ENCODE peak calls at places on chromosomes 5 and 9, in four cellular contexts. M is lower lobe of right lung, Y is transverse colon, S is AG04450. W is an unnamed sample.

GRCh38 chr5:118301696-118302095 is 686.7 kb downstream of the DTWD2 start:
- DNase-seq in M (no peak), Y (no peak), S (no peak), W (no peak)

GRCh38 chr5:134437340-134438267 is 25.9 kb upstream of the CDKN2AIPNL start:
- DNase-seq in M (no peak), Y (no peak), S (no peak), W (no peak)

GRCh38 chr5:33690736-33691135 is 201.1 kb downstream of the ADAMTS12 start:
- DNase-seq in M (no peak), Y (no peak), S (peak), W (no peak)

GRCh38 chr5:101678494-101679193 is 617.4 kb downstream of the SLCO4C1 start:
- DNase-seq in M (peak), Y (peak), S (peak), W (no peak)

GRCh38 chr5:158498959-158499679 is 600.6 kb downstream of the EBF1 start:
- DNase-seq in M (no peak), Y (no peak), S (no peak), W (no peak)

GRCh38 chr9:137245450-137246421 is 4.6 kb downstream of the TUBB4B start:
- DNase-seq in M (no peak), Y (no peak), S (no peak), W (no peak)

GRCh38 chr5:129973716-129974426 is 69.6 kb downstream of the CHSY3 start:
- DNase-seq in M (no peak), Y (no peak), S (no peak), W (no peak)

GRCh38 chr9:27528278-27528885 is 1.2 kb downstream of the MOB3B start:
- DNase-seq in M (peak), Y (peak), S (no peak), W (peak)

GRCh38 chr5:141476132-141476909 is 555 bp downstream of the PCDHGC3 start:
- DNase-seq in M (peak), Y (peak), S (peak), W (no peak)

GRCh38 chr9:131405429-131405828 is 11.5 kb downstream of the PRRC2B start:
- DNase-seq in M (no peak), Y (no peak), S (no peak), W (no peak)

GRCh38 chr9:119961774-119962408 is 592.7 kb upstream of the BRINP1 start:
- DNase-seq in M (peak), Y (peak), S (no peak), W (no peak)

GRCh38 chr5:155827949-155828348 is 499.0 kb upstream of the SGCD start:
- DNase-seq in M (no peak), Y (no peak), S (no peak), W (no peak)

GRCh38 chr5:133926960-133927615 is 41.3 kb downstream of the C5orf15 start:
- DNase-seq in M (no peak), Y (no peak), S (no peak), W (no peak)

GRCh38 chr5:177367323-177367848 is 9.7 kb downstream of the RGS14 start:
- DNase-seq in M (no peak), Y (no peak), S (no peak), W (no peak)

GRCh38 chr5:171092194-171092593 is 216.9 kb upstream of the TLX3 start:
- DNase-seq in M (no peak), Y (no peak), S (no peak), W (no peak)

GRCh38 chr5:117188207-117188606 is 613.6 kb upstream of the SEMA6A start:
- DNase-seq in M (no peak), Y (no peak), S (no peak), W (no peak)

GRCh38 chr9:86175223-86175622 is 75.9 kb upstream of the GOLM1 start:
- DNase-seq in M (no peak), Y (no peak), S (no peak), W (no peak)

GRCh38 chr5:36079200-36079761 is 12.6 kb upstream of the UGT3A2 start:
- DNase-seq in M (no peak), Y (no peak), S (peak), W (no peak)

GRCh38 chr9:37034320-37034937 is 361 bp upstream of the PAX5 start:
- DNase-seq in M (no peak), Y (peak), S (no peak), W (no peak)

GRCh38 chr5:3153226-3153858 is 401.9 kb upstream of the IRX2 start:
- DNase-seq in M (no peak), Y (no peak), S (no peak), W (no peak)

GRCh38 chr5:126918624-126918957 is 111.8 kb downstream of the MARCHF3 start:
- DNase-seq in M (no peak), Y (no peak), S (no peak), W (no peak)

GRCh38 chr5:174503461-174504265 is 220.7 kb upstream of the MSX2 start:
- DNase-seq in M (no peak), Y (peak), S (peak), W (no peak)

GRCh38 chr5:52776116-52776515 is 11.6 kb upstream of the ITGA1 start:
- DNase-seq in M (no peak), Y (no peak), S (no peak), W (peak)

GRCh38 chr5:157303667-157304327 is 37.9 kb downstream of the CYFIP2 start:
- DNase-seq in M (no peak), Y (no peak), S (no peak), W (peak)

GRCh38 chr9:89489548-89490527 is 8.1 kb downstream of the SEMA4D start:
- DNase-seq in M (no peak), Y (no peak), S (no peak), W (no peak)

GRCh38 chr5:147483197-147483790 is 26.6 kb downstream of the DPYSL3 start:
- DNase-seq in M (no peak), Y (no peak), S (no peak), W (no peak)

GRCh38 chr5:95393279-95393678 is 2.1 kb downstream of the FAM81B start:
- DNase-seq in M (no peak), Y (no peak), S (no peak), W (no peak)

GRCh38 chr9:134860510-134860909 is 20.1 kb upstream of the FCN2 start:
- DNase-seq in M (no peak), Y (no peak), S (no peak), W (no peak)

GRCh38 chr9:96150324-96151023 is 151.5 kb downstream of the HSD17B3 start:
- DNase-seq in M (no peak), Y (peak), S (no peak), W (peak)

GRCh38 chr5:122170630-122171029 is 41.3 kb downstream of the ZNF474 start:
- DNase-seq in M (no peak), Y (no peak), S (no peak), W (no peak)

GRCh38 chr9:69421908-69422801 is 97.1 kb downstream of the ENTREP1 start:
- DNase-seq in M (no peak), Y (peak), S (peak), W (peak)

GRCh38 chr9:114184071-114184470 is 28.7 kb downstream of the COL27A1 start:
- DNase-seq in M (peak), Y (no peak), S (no peak), W (no peak)

GRCh38 chr9:13387668-13388124 is 108.2 kb upstream of the MPDZ start:
- DNase-seq in M (no peak), Y (no peak), S (no peak), W (no peak)

GRCh38 chr5:140795259-140795641 is 598 bp downstream of the PCDHA2 start:
- DNase-seq in M (no peak), Y (no peak), S (no peak), W (no peak)

GRCh38 chr5:169142264-169142970 is 158.5 kb downstream of the SLIT3 start:
- DNase-seq in M (no peak), Y (peak), S (no peak), W (no peak)

GRCh38 chr5:38157024-38157423 is 101.3 kb upstream of the EGFLAM start:
- DNase-seq in M (no peak), Y (no peak), S (no peak), W (no peak)

GRCh38 chr9:98253563-98253962 is 1.9 kb downstream of the TBC1D2 start:
- DNase-seq in M (no peak), Y (no peak), S (no peak), W (no peak)

GRCh38 chr9:21919377-21920362 is 74.5 kb downstream of the CDKN2A start:
- DNase-seq in M (no peak), Y (no peak), S (peak), W (peak)

GRCh38 chr9:10062629-10063395 is 550.0 kb downstream of the PTPRD start:
- DNase-seq in M (no peak), Y (no peak), S (no peak), W (no peak)

GRCh38 chr9:19230356-19231125 is at the start of gene DENND4C:
- DNase-seq in M (peak), Y (peak), S (peak), W (peak)

GRCh38 chr9:19233344-19233743 is 2.9 kb downstream of the DENND4C start:
- DNase-seq in M (no peak), Y (no peak), S (no peak), W (no peak)

GRCh38 chr9:19231126-19232035 is 888 bp downstream of the DENND4C start:
- DNase-seq in M (no peak), Y (peak), S (no peak), W (no peak)

GRCh38 chr9:19232117-19232829 is 1.8 kb downstream of the DENND4C start:
- DNase-seq in M (no peak), Y (no peak), S (no peak), W (no peak)

DNA sequence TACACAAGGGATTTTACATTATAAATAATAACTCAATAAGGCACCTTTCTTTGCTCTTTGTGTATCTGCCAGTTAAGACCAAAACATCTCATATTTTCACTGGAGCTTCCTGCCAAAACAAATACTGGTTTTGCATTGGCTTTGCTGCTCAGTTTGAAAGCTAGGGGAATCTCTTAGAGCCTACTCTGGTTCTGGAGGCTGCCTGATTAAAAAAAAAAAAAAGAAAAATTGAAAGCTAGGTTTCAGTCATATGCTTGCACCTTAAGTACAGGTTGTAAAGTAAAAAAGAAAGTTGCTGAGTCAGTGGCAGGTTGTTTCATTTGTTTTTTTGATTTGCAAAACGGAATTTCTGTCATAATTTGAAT is 2.3 kb downstream of the DENND4C start:
- DNase-seq in M (no peak), Y (no peak), S (no peak), W (peak)
- H3K4me3 ChIP-seq in M (peak), Y (peak), S (peak), W (peak)

GRCh38 chr9:22986556-22986955 is 539.9 kb downstream of the DMRTA1 start:
- DNase-seq in M (no peak), Y (no peak), S (no peak), W (no peak)

GRCh38 chr9:22992781-22993180 is 546.2 kb downstream of the DMRTA1 start:
- DNase-seq in M (no peak), Y (no peak), S (no peak), W (no peak)

DNA sequence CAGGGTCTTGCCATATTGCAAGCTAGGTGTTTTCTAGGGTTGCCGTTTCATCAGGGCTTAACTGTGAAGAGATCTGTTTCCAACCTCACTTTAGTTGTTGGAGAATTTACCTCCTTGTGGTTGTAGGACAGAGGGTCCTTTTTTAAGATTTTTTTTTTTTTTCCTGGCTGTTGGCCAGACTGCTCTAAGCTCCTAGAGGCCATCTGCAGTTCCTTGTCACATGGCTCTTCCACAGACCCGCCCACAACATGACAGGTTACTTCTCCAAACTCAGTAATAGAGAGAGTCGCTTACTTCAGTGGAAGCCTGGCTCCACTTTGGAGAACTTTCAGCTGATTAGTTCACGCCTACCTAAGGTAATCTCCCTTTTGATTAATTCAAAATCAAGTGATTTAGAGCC is 543.7 kb downstream of the DMRTA1 start:
- DNase-seq in M (no peak), Y (no peak), S (no peak), W (no peak)
- H3K27ac ChIP-seq in M (no peak), Y (no peak), S (no peak), W (no peak)

GRCh38 chr5:96433066-96433447 is at the start of gene PCSK1:
- DNase-seq in M (no peak), Y (no peak), S (no peak), W (no peak)
- H3K4me3 ChIP-seq in M (no peak), Y (peak), S (no peak), W (no peak)

DNA sequence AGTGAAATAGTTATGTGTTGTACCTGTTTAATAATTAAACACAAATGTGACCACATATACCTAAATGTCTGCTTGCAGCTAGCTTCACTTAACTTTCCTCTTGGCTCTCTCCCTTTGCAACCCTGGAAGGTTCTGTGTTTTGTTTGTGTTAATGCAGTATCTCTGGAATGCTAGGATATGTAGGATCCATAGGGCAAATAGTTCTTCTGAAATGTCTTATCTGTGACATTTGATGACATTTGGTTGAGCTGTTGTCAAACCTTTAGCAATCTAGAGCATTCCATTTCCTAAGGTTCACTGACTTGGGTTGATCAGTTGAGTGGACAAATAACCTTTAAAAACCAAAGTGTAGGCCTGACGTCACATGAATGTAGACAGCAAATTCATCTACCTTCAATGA is 21.8 kb downstream of the CTNNA1 start:
- DNase-seq in M (no peak), Y (no peak), S (no peak), W (no peak)
- H3K27ac ChIP-seq in M (no peak), Y (no peak), S (no peak), W (no peak)

GRCh38 chr9:117704024-117704575 is at the start of gene TLR4:
- DNase-seq in M (peak), Y (peak), S (no peak), W (no peak)

GRCh38 chr9:117706421-117707150 is 2.4 kb downstream of the TLR4 start:
- DNase-seq in M (no peak), Y (no peak), S (no peak), W (no peak)

GRCh38 chr9:117703538-117703937 is 665 bp upstream of the TLR4 start:
- DNase-seq in M (no peak), Y (no peak), S (no peak), W (no peak)

GRCh38 chr9:117704597-117704996 is 394 bp downstream of the TLR4 start:
- DNase-seq in M (no peak), Y (no peak), S (no peak), W (no peak)

GRCh38 chr9:117705386-117705785 is 1.2 kb downstream of the TLR4 start:
- DNase-seq in M (no peak), Y (no peak), S (no peak), W (no peak)
- H3K4me3 ChIP-seq in M (peak), Y (peak), S (no peak), W (no peak)